ENCODE peak calls at places on chromosome 12, in ten cellular contexts. L is tibial artery, V is A172, P is ovary, H is AG08396, O is hypothalamus, U is GOT3, I is activated T-cell treated with anti-CD3 and anti-CD28 coated beads for 48 hours, D is SW 1271, N is GM18507. C is an unnamed sample.

GRCh38 chr12:111069886-111070285 is 149.5 kb upstream of the MYL2 start:
- DNase-seq in L (no peak), V (no peak), P (no peak), H (no peak), O (no peak), U (no peak), I (no peak), D (no peak), N (no peak), C (no peak)

GRCh38 chr12:99959549-99960170 is 25.1 kb downstream of the ANKS1B start:
- DNase-seq in L (no peak), V (peak; percentile 14), P (no peak), H (no peak), O (no peak), U (no peak), I (no peak), D (no peak), N (no peak), C (no peak)

GRCh38 chr12:124169577-124169976 is 125.3 kb upstream of the RFLNA start:
- DNase-seq in L (no peak), V (no peak), P (no peak), H (no peak), O (no peak), U (no peak), I (no peak), D (no peak), N (no peak), C (no peak)

GRCh38 chr12:113248842-113249435 is 27.7 kb downstream of the TPCN1 start:
- DNase-seq in L (no peak), V (no peak), P (no peak), H (no peak), O (no peak), U (no peak), I (no peak), D (no peak), N (no peak), C (no peak)

GRCh38 chr12:93664573-93665138 is 12.5 kb upstream of the CRADD start:
- DNase-seq in L (no peak), V (no peak), P (no peak), H (no peak), O (no peak), U (no peak), I (no peak), D (no peak), N (no peak), C (no peak)

GRCh38 chr12:118135788-118136558 is at the start of gene PEBP1:
- DNase-seq in L (peak; percentile 98), V (peak; percentile 87), P (peak; percentile 94), H (peak; percentile 98), O (peak; percentile 91), U (peak; percentile 84), I (peak; percentile 94), D (peak; percentile 92), N (peak; percentile 93), C (peak; percentile 98)

GRCh38 chr12:24615967-24616411 is 332.9 kb downstream of the BCAT1 start:
- DNase-seq in L (no peak), V (peak; percentile 36), P (no peak), H (no peak), O (no peak), U (no peak), I (no peak), D (peak; percentile 44), N (no peak), C (no peak)

GRCh38 chr12:49664167-49664566 is 40.8 kb downstream of the PRPF40B start:
- DNase-seq in L (no peak), V (no peak), P (no peak), H (no peak), O (no peak), U (no peak), I (no peak), D (no peak), N (no peak), C (no peak)

GRCh38 chr12:57522887-57523705 is 472 bp downstream of the MBD6 start:
- DNase-seq in L (peak; percentile 85), V (peak; percentile 31), P (peak; percentile 73), H (peak; percentile 50), O (peak; percentile 56), U (peak; percentile 91), I (no peak), D (no peak), N (no peak), C (peak; percentile 87)

GRCh38 chr12:29043069-29043468 is 106.0 kb upstream of the FAR2 start:
- DNase-seq in L (no peak), V (no peak), P (no peak), H (peak; percentile 20), O (no peak), U (no peak), I (no peak), D (no peak), N (no peak), C (no peak)

GRCh38 chr12:42686514-42687172 is 97.1 kb upstream of the PRICKLE1 start:
- DNase-seq in L (no peak), V (peak; percentile 5), P (no peak), H (no peak), O (no peak), U (no peak), I (no peak), D (no peak), N (no peak), C (no peak)

C was measured in Right ventricle myocardium inferior.